ENCODE peak calls at places on chromosomes 11 and 22, in ten cellular contexts. E, P, T, S, U, M, B, Q, V and W are unnamed samples.

GRCh38 chr11:1462576-1462975 is 24.0 kb downstream of the MOB2 start:
- DNase-seq in E (no peak), P (no peak), T (no peak), S (no peak), U (no peak), M (no peak), B (no peak), Q (no peak), V (no peak), W (no peak)

GRCh38 chr22:43110927-43111623 is 525 bp downstream of the BIK start:
- DNase-seq in E (no peak), P (no peak), T (no peak), S (no peak), U (no peak), M (no peak), B (no peak), Q (no peak), V (no peak), W (peak)

GRCh38 chr11:112225753-112226061 is 521 bp upstream of the PTS start:
- DNase-seq in E (no peak), P (no peak), T (no peak), S (no peak), U (no peak), M (no peak), B (peak), Q (peak), V (no peak), W (no peak)

GRCh38 chr22:46149493-46149997 is 781 bp upstream of the PPARA start:
- DNase-seq in E (peak), P (peak), T (peak), S (peak), U (no peak), M (peak), B (peak), Q (no peak), V (no peak), W (no peak)

GRCh38 chr22:29270475-29271271 is 2.6 kb downstream of the EWSR1 start:
- DNase-seq in E (no peak), P (no peak), T (no peak), S (no peak), U (no peak), M (no peak), B (no peak), Q (no peak), V (no peak), W (no peak)

GRCh38 chr11:118608268-118609214 is 1.1 kb downstream of the PHLDB1 start:
- DNase-seq in E (no peak), P (peak), T (no peak), S (peak), U (peak), M (no peak), B (peak), Q (no peak), V (no peak), W (peak)

GRCh38 chr11:5737672-5738071 is 1.4 kb downstream of the OR56B1 start:
- DNase-seq in E (no peak), P (no peak), T (no peak), S (no peak), U (no peak), M (no peak), B (no peak), Q (no peak), V (no peak), W (no peak)

GRCh38 chr11:130159139-130159538 is 443 bp upstream of the ST14 start:
- DNase-seq in E (no peak), P (no peak), T (no peak), S (no peak), U (no peak), M (no peak), B (no peak), Q (no peak), V (no peak), W (no peak)

GRCh38 chr11:62559204-62559603 is 12.6 kb upstream of the AHNAK start:
- DNase-seq in E (no peak), P (no peak), T (no peak), S (no peak), U (no peak), M (no peak), B (no peak), Q (no peak), V (no peak), W (no peak)

GRCh38 chr11:128036556-128037093 is 550.7 kb downstream of the ETS1 start:
- DNase-seq in E (no peak), P (no peak), T (no peak), S (no peak), U (no peak), M (no peak), B (no peak), Q (no peak), V (no peak), W (no peak)

GRCh38 chr11:130144721-130145327 is 14.8 kb upstream of the ST14 start:
- DNase-seq in E (no peak), P (no peak), T (no peak), S (no peak), U (no peak), M (no peak), B (no peak), Q (peak), V (no peak), W (no peak)

GRCh38 chr11:123061403-123062157 is at the start of gene HSPA8:
- DNase-seq in E (peak), P (peak), T (no peak), S (peak), U (peak), M (peak), B (no peak), Q (peak), V (no peak), W (no peak)

GRCh38 chr11:30196400-30197206 is 34.2 kb upstream of the FSHB start:
- DNase-seq in E (peak), P (no peak), T (peak), S (peak), U (peak), M (peak), B (peak), Q (no peak), V (peak), W (peak)

GRCh38 chr11:27869701-27870100 is 169.4 kb upstream of the BDNF start:
- DNase-seq in E (no peak), P (no peak), T (no peak), S (no peak), U (no peak), M (no peak), B (no peak), Q (no peak), V (no peak), W (no peak)

GRCh38 chr22:30010789-30011405 is 69.4 kb upstream of the HORMAD2 start:
- DNase-seq in E (no peak), P (no peak), T (no peak), S (no peak), U (no peak), M (no peak), B (no peak), Q (no peak), V (no peak), W (no peak)

GRCh38 chr11:1486054-1486825 is at the start of gene MOB2:
- DNase-seq in E (no peak), P (no peak), T (peak), S (peak), U (no peak), M (no peak), B (no peak), Q (no peak), V (no peak), W (peak)

GRCh38 chr22:30279932-30280331 is 9.4 kb downstream of the CASTOR1 start:
- DNase-seq in E (no peak), P (no peak), T (no peak), S (no peak), U (no peak), M (no peak), B (no peak), Q (no peak), V (no peak), W (no peak)

GRCh38 chr11:128174465-128175101 is 412.8 kb downstream of the ETS1 start:
- DNase-seq in E (no peak), P (no peak), T (no peak), S (no peak), U (no peak), M (peak), B (no peak), Q (no peak), V (no peak), W (no peak)

GRCh38 chr11:118806400-118806799 is 15.4 kb upstream of the DDX6 start:
- DNase-seq in E (no peak), P (no peak), T (no peak), S (no peak), U (no peak), M (no peak), B (no peak), Q (no peak), V (no peak), W (no peak)

GRCh38 chr11:6427516-6427915 is 8.6 kb upstream of the APBB1 start:
- DNase-seq in E (no peak), P (no peak), T (no peak), S (no peak), U (no peak), M (no peak), B (no peak), Q (no peak), V (no peak), W (no peak)

GRCh38 chr11:121418625-121419114 is 33.4 kb upstream of the SORL1 start:
- DNase-seq in E (no peak), P (peak), T (no peak), S (no peak), U (no peak), M (no peak), B (no peak), Q (no peak), V (no peak), W (no peak)

GRCh38 chr11:1410366-1411291 is 20.9 kb downstream of the BRSK2 start:
- DNase-seq in E (no peak), P (no peak), T (no peak), S (no peak), U (no peak), M (no peak), B (no peak), Q (no peak), V (no peak), W (no peak)

GRCh38 chr11:133906746-133907145 is 50.0 kb downstream of the IGSF9B start:
- DNase-seq in E (no peak), P (no peak), T (no peak), S (no peak), U (no peak), M (no peak), B (no peak), Q (no peak), V (no peak), W (no peak)

GRCh38 chr11:79174045-79175008 is 266.5 kb downstream of the TENM4 start:
- DNase-seq in E (no peak), P (no peak), T (no peak), S (no peak), U (no peak), M (peak), B (peak), Q (no peak), V (no peak), W (no peak)